ENCODE peak calls at places on chromosomes 16 and 17, in four cellular contexts. O is Panc1; W is effector CD4-positive, alpha-beta T cell; H is T-cell. R is an unnamed sample.

GRCh38 chr16:23724438-23725131 is 11.6 kb upstream of the ERN2 start:
- DNase-seq in O (no peak), W (no peak), H (no peak), R (no peak)

GRCh38 chr17:12734852-12735430 is 54.4 kb upstream of the ARHGAP44 start:
- DNase-seq in O (no peak), W (no peak), H (no peak), R (no peak)

GRCh38 chr17:48841395-48841831 is 10.6 kb downstream of the CALCOCO2 start:
- DNase-seq in O (no peak), W (no peak), H (peak), R (no peak)

GRCh38 chr17:80261159-80261894 is 675 bp downstream of the RNF213 start:
- DNase-seq in O (no peak), W (peak), H (peak), R (peak)

GRCh38 chr16:79286646-79287423 is 313.7 kb downstream of the MAF start:
- DNase-seq in O (no peak), W (no peak), H (peak), R (peak)

GRCh38 chr16:27204232-27204915 is 1.0 kb downstream of the KDM8 start:
- DNase-seq in O (no peak), W (no peak), H (no peak), R (no peak)

GRCh38 chr17:78257810-78258322 is 26.4 kb downstream of the TMEM235 start:
- DNase-seq in O (no peak), W (no peak), H (peak), R (no peak)

GRCh38 chr17:64095144-64095882 is 34.6 kb downstream of the ERN1 start:
- DNase-seq in O (no peak), W (no peak), H (no peak), R (no peak)

GRCh38 chr16:5466551-5466950 is 369.0 kb upstream of the EEF2KMT start:
- DNase-seq in O (no peak), W (no peak), H (no peak), R (no peak)

GRCh38 chr17:9468532-9468931 is 107.1 kb downstream of the STX8 start:
- DNase-seq in O (no peak), W (no peak), H (no peak), R (no peak)

GRCh38 chr16:11312718-11313492 is 31.8 kb upstream of the PRM1 start:
- DNase-seq in O (no peak), W (no peak), H (no peak), R (no peak)

GRCh38 chr17:4161560-4162221 is 18.7 kb downstream of the CYB5D2 start:
- DNase-seq in O (no peak), W (no peak), H (no peak), R (no peak)

GRCh38 chr17:63800783-63801182 is 26.4 kb upstream of the PSMC5 start:
- DNase-seq in O (no peak), W (no peak), H (no peak), R (no peak)

GRCh38 chr16:17346774-17347569 is 123.8 kb downstream of the XYLT1 start:
- DNase-seq in O (no peak), W (no peak), H (no peak), R (no peak)

GRCh38 chr16:56424791-56425438 is 430 bp downstream of the AMFR start:
- DNase-seq in O (no peak), W (peak), H (peak), R (peak)

GRCh38 chr16:57948027-57948426 is 22.9 kb downstream of the CNGB1 start:
- DNase-seq in O (no peak), W (no peak), H (no peak), R (no peak)

GRCh38 chr16:228151-228855 is 946 bp downstream of the LUC7L start:
- DNase-seq in O (no peak), W (no peak), H (peak), R (no peak)

GRCh38 chr16:15958703-15959348 is 9.4 kb downstream of the ABCC1 start:
- DNase-seq in O (no peak), W (no peak), H (no peak), R (no peak)

GRCh38 chr17:62671553-62671952 is 44.1 kb downstream of the MRC2 start:
- DNase-seq in O (no peak), W (no peak), H (no peak), R (no peak)

GRCh38 chr17:7394452-7395191 is at the start of gene PLSCR3:
- DNase-seq in O (no peak), W (peak), H (peak), R (peak)

GRCh38 chr17:280216-280615 is 72.4 kb downstream of the RPH3AL start:
- DNase-seq in O (no peak), W (no peak), H (no peak), R (no peak)